ENCODE peak calls at places on chromosome X, in ten cellular contexts. One of them, this sample, is unnamed.

GRCh38 chrX:87376896-87377295 is 140.7 kb upstream of the KLHL4 start:
- DNase-seq in head of caudate nucleus: no peak
- DNase-seq in pancreas: no peak
- DNase-seq in erythroblast: no peak
- DNase-seq in foreskin fibroblast: no peak
- DNase-seq in HS-5: no peak
- DNase-seq in activated T-cell treated with anti-CD3 and anti-CD28 coated beads, Interleukin-2, amount 50 U/mL, for 1 hour: no peak
- DNase-seq in T-helper 2 cell: no peak
- DNase-seq in GM20000: no peak
- DNase-seq in activated naive CD4-positive, alpha-beta T cell treated with anti-CD3 and anti-CD28 coated beads, Interleukin-2, amount 50 U/mL, for 72 hours: no peak
- DNase-seq in this sample: no peak

GRCh38 chrX:78517124-78517523 is 142.0 kb downstream of the RTL3 start:
- DNase-seq in head of caudate nucleus: no peak
- DNase-seq in pancreas: no peak
- DNase-seq in erythroblast: no peak
- DNase-seq in foreskin fibroblast: no peak
- DNase-seq in HS-5: no peak
- DNase-seq in activated T-cell treated with anti-CD3 and anti-CD28 coated beads, Interleukin-2, amount 50 U/mL, for 1 hour: peak
- DNase-seq in T-helper 2 cell: peak
- DNase-seq in GM20000: peak
- DNase-seq in activated naive CD4-positive, alpha-beta T cell treated with anti-CD3 and anti-CD28 coated beads, Interleukin-2, amount 50 U/mL, for 72 hours: peak
- DNase-seq in this sample: no peak

GRCh38 chrX:29470029-29470428 is 745.3 kb upstream of the MAGEB2 start:
- DNase-seq in head of caudate nucleus: no peak
- DNase-seq in pancreas: no peak
- DNase-seq in erythroblast: peak
- DNase-seq in foreskin fibroblast: peak
- DNase-seq in HS-5: no peak
- DNase-seq in activated T-cell treated with anti-CD3 and anti-CD28 coated beads, Interleukin-2, amount 50 U/mL, for 1 hour: no peak
- DNase-seq in T-helper 2 cell: no peak
- DNase-seq in GM20000: no peak
- DNase-seq in activated naive CD4-positive, alpha-beta T cell treated with anti-CD3 and anti-CD28 coated beads, Interleukin-2, amount 50 U/mL, for 72 hours: no peak
- DNase-seq in this sample: no peak

GRCh38 chrX:16826207-16826606 is 39.9 kb downstream of the TXLNG start:
- DNase-seq in head of caudate nucleus: no peak
- DNase-seq in pancreas: no peak
- DNase-seq in erythroblast: peak
- DNase-seq in foreskin fibroblast: no peak
- DNase-seq in HS-5: no peak
- DNase-seq in activated T-cell treated with anti-CD3 and anti-CD28 coated beads, Interleukin-2, amount 50 U/mL, for 1 hour: no peak
- DNase-seq in T-helper 2 cell: peak
- DNase-seq in GM20000: peak
- DNase-seq in activated naive CD4-positive, alpha-beta T cell treated with anti-CD3 and anti-CD28 coated beads, Interleukin-2, amount 50 U/mL, for 72 hours: no peak
- DNase-seq in this sample: no peak

GRCh38 chrX:8607326-8607725 is 124.6 kb downstream of the ANOS1 start:
- DNase-seq in head of caudate nucleus: no peak
- DNase-seq in pancreas: no peak
- DNase-seq in erythroblast: no peak
- DNase-seq in foreskin fibroblast: peak
- DNase-seq in HS-5: no peak
- DNase-seq in activated T-cell treated with anti-CD3 and anti-CD28 coated beads, Interleukin-2, amount 50 U/mL, for 1 hour: no peak
- DNase-seq in T-helper 2 cell: no peak
- DNase-seq in GM20000: no peak
- DNase-seq in activated naive CD4-positive, alpha-beta T cell treated with anti-CD3 and anti-CD28 coated beads, Interleukin-2, amount 50 U/mL, for 72 hours: no peak
- DNase-seq in this sample: no peak

GRCh38 chrX:7083468-7084396 is 63.8 kb upstream of the STS start:
- DNase-seq in head of caudate nucleus: no peak
- DNase-seq in pancreas: no peak
- DNase-seq in erythroblast: no peak
- DNase-seq in foreskin fibroblast: peak
- DNase-seq in HS-5: peak
- DNase-seq in activated T-cell treated with anti-CD3 and anti-CD28 coated beads, Interleukin-2, amount 50 U/mL, for 1 hour: peak
- DNase-seq in T-helper 2 cell: peak
- DNase-seq in GM20000: peak
- DNase-seq in activated naive CD4-positive, alpha-beta T cell treated with anti-CD3 and anti-CD28 coated beads, Interleukin-2, amount 50 U/mL, for 72 hours: peak
- DNase-seq in this sample: no peak

GRCh38 chrX:7420712-7421111 is 272.8 kb upstream of the PUDP start:
- DNase-seq in head of caudate nucleus: no peak
- DNase-seq in pancreas: no peak
- DNase-seq in erythroblast: no peak
- DNase-seq in foreskin fibroblast: no peak
- DNase-seq in HS-5: no peak
- DNase-seq in activated T-cell treated with anti-CD3 and anti-CD28 coated beads, Interleukin-2, amount 50 U/mL, for 1 hour: no peak
- DNase-seq in T-helper 2 cell: no peak
- DNase-seq in GM20000: no peak
- DNase-seq in activated naive CD4-positive, alpha-beta T cell treated with anti-CD3 and anti-CD28 coated beads, Interleukin-2, amount 50 U/mL, for 72 hours: no peak
- DNase-seq in this sample: no peak

GRCh38 chrX:115067812-115068211 is 50.4 kb upstream of the IL13RA2 start:
- DNase-seq in head of caudate nucleus: no peak
- DNase-seq in pancreas: no peak
- DNase-seq in erythroblast: no peak
- DNase-seq in foreskin fibroblast: no peak
- DNase-seq in HS-5: no peak
- DNase-seq in activated T-cell treated with anti-CD3 and anti-CD28 coated beads, Interleukin-2, amount 50 U/mL, for 1 hour: no peak
- DNase-seq in T-helper 2 cell: no peak
- DNase-seq in GM20000: no peak
- DNase-seq in activated naive CD4-positive, alpha-beta T cell treated with anti-CD3 and anti-CD28 coated beads, Interleukin-2, amount 50 U/mL, for 72 hours: no peak
- DNase-seq in this sample: no peak

GRCh38 chrX:155086961-155087735 is 15.8 kb downstream of the BRCC3 start:
- DNase-seq in head of caudate nucleus: no peak
- DNase-seq in pancreas: no peak
- DNase-seq in erythroblast: peak
- DNase-seq in foreskin fibroblast: no peak
- DNase-seq in HS-5: no peak
- DNase-seq in activated T-cell treated with anti-CD3 and anti-CD28 coated beads, Interleukin-2, amount 50 U/mL, for 1 hour: no peak
- DNase-seq in T-helper 2 cell: no peak
- DNase-seq in GM20000: no peak
- DNase-seq in activated naive CD4-positive, alpha-beta T cell treated with anti-CD3 and anti-CD28 coated beads, Interleukin-2, amount 50 U/mL, for 72 hours: no peak
- DNase-seq in this sample: no peak

GRCh38 chrX:1389181-1389992 is 2.5 kb downstream of the SLC25A6 start:
- DNase-seq in head of caudate nucleus: no peak
- DNase-seq in pancreas: peak
- DNase-seq in erythroblast: no peak
- DNase-seq in foreskin fibroblast: no peak
- DNase-seq in HS-5: no peak
- DNase-seq in activated T-cell treated with anti-CD3 and anti-CD28 coated beads, Interleukin-2, amount 50 U/mL, for 1 hour: peak
- DNase-seq in T-helper 2 cell: no peak
- DNase-seq in GM20000: no peak
- DNase-seq in activated naive CD4-positive, alpha-beta T cell treated with anti-CD3 and anti-CD28 coated beads, Interleukin-2, amount 50 U/mL, for 72 hours: peak
- DNase-seq in this sample: no peak

This sample was measured in occipital lobe.